ENCODE peak calls at places on chromosome 5, in seven cellular contexts. Y, H, K, B, F, S and V are unnamed samples.

GRCh38 chr5:1778138-1779020 is 21.3 kb downstream of the MRPL36 start:
- DNase-seq in Y (no peak), H (no peak), K (no peak), B (no peak), F (no peak), S (no peak), V (no peak)

GRCh38 chr5:138709216-138709615 is 44.0 kb upstream of the CTNNA1 start:
- DNase-seq in Y (no peak), H (no peak), K (no peak), B (no peak), F (no peak), S (no peak), V (no peak)

GRCh38 chr5:179916523-179916922 is 8.8 kb upstream of the TBC1D9B start:
- DNase-seq in Y (no peak), H (no peak), K (no peak), B (no peak), F (no peak), S (no peak), V (no peak)

GRCh38 chr5:156529902-156530301 is 202.9 kb downstream of the SGCD start:
- DNase-seq in Y (no peak), H (no peak), K (no peak), B (no peak), F (no peak), S (no peak), V (no peak)

GRCh38 chr5:143196601-143197259 is 206.8 kb downstream of the NR3C1 start:
- DNase-seq in Y (no peak), H (no peak), K (no peak), B (no peak), F (no peak), S (no peak), V (no peak)

GRCh38 chr5:150615141-150615699 is 25.2 kb upstream of the SYNPO start:
- DNase-seq in Y (no peak), H (no peak), K (no peak), B (peak; percentile 72), F (no peak), S (no peak), V (no peak)

GRCh38 chr5:151094054-151094858 is 13.4 kb upstream of the TNIP1 start:
- DNase-seq in Y (peak; percentile 35), H (no peak), K (peak; percentile 29), B (no peak), F (peak; percentile 31), S (no peak), V (peak; percentile 46)

GRCh38 chr5:177462021-177462670 is 11.3 kb downstream of the DBN1 start:
- DNase-seq in Y (no peak), H (no peak), K (no peak), B (no peak), F (no peak), S (peak; percentile 61), V (no peak)

GRCh38 chr5:93886917-93887361 is 145.5 kb upstream of the POU5F2 start:
- DNase-seq in Y (no peak), H (no peak), K (no peak), B (no peak), F (no peak), S (no peak), V (peak; percentile 33)

GRCh38 chr5:149567226-149567625 is 14.1 kb upstream of the ARHGEF37 start:
- DNase-seq in Y (no peak), H (no peak), K (no peak), B (no peak), F (no peak), S (no peak), V (no peak)

GRCh38 chr5:91162534-91163381 is 220.4 kb downstream of the ARRDC3 start:
- DNase-seq in Y (peak; percentile 10), H (peak; percentile 33), K (peak; percentile 10), B (peak; percentile 66), F (no peak), S (peak; percentile 18), V (peak; percentile 85)

GRCh38 chr5:80653497-80653896 is 955 bp upstream of the MSH3 start:
- DNase-seq in Y (no peak), H (no peak), K (no peak), B (no peak), F (no peak), S (no peak), V (no peak)

GRCh38 chr5:579746-580366 is 32.3 kb upstream of the CEP72 start:
- DNase-seq in Y (no peak), H (no peak), K (no peak), B (no peak), F (no peak), S (no peak), V (no peak)

GRCh38 chr5:154412925-154413324 is 32.9 kb upstream of the SAP30L start:
- DNase-seq in Y (no peak), H (no peak), K (no peak), B (no peak), F (no peak), S (no peak), V (no peak)

GRCh38 chr5:76368941-76369340 is 34.1 kb upstream of the IQGAP2 start:
- DNase-seq in Y (no peak), H (no peak), K (no peak), B (no peak), F (no peak), S (no peak), V (no peak)